ENCODE peak calls at places on chromosomes 16 and 17, in four cellular contexts. Y is stimulated activated CD4-positive, alpha-beta T cell treated with anti-CD3 and anti-CD28 coated beads, Interleukin-2, amount 100 ng/mL, for 48 hours; V is COR-L47; Z is GM03348. I is an unnamed sample.

GRCh38 chr17:41717408-41718286 is 5.5 kb downstream of the GAST start:
- DNase-seq in Y (no peak), Z (peak; percentile 56), V (no peak), I (no peak)

GRCh38 chr17:78357177-78357586 is 2.7 kb downstream of the SOCS3 start:
- DNase-seq in V (no peak), Y (no peak), Z (peak; percentile 65), I (peak; percentile 38)

GRCh38 chr17:20174588-20175265 is 165.6 kb downstream of the SPECC1 start:
- DNase-seq in Y (no peak), Z (peak; percentile 17), V (no peak), I (no peak)

GRCh38 chr17:46964315-46965265 is 14.5 kb downstream of the RPRML start:
- DNase-seq in Z (no peak), V (no peak), Y (no peak), I (no peak)

GRCh38 chr17:48641541-48642058 is 15.4 kb upstream of the HOXB9 start:
- DNase-seq in Y (no peak), V (no peak), Z (no peak), I (no peak)

GRCh38 chr17:68734911-68735310 is 133.7 kb upstream of the FAM20A start:
- DNase-seq in Z (no peak), Y (no peak), V (no peak), I (no peak)

GRCh38 chr16:78748471-78748929 is 649.0 kb downstream of the WWOX start:
- DNase-seq in V (no peak), Y (no peak), Z (no peak), I (no peak)

GRCh38 chr17:56653877-56654276 is 60.4 kb downstream of the NOG start:
- DNase-seq in V (no peak), Y (peak; percentile 48), Z (peak; percentile 62), I (no peak)

GRCh38 chr16:11793840-11794239 is 3.2 kb downstream of the ZC3H7A start:
- DNase-seq in Z (no peak), V (no peak), Y (no peak), I (no peak)

GRCh38 chr17:72666519-72666874 is 426.0 kb downstream of the SLC39A11 start:
- DNase-seq in Z (peak; percentile 20), V (no peak), Y (no peak), I (no peak)

GRCh38 chr17:74746376-74746775 is 2.1 kb upstream of the NHERF1 start:
- DNase-seq in Y (no peak), V (no peak), Z (no peak), I (no peak)

I was measured in pons.